ENCODE peak calls at places on chromosomes 4 and X, in seven cellular contexts. I is transverse colon, A is IMR-90, Z is psoas muscle, C is GM13977, G is adrenal gland, B is A549. S is an unnamed sample.

GRCh38 chr4:118353452-118353851 is 649 bp upstream of the PRSS12 start:
- DNase-seq in I (no peak), A (no peak), Z (no peak), C (no peak), G (no peak), B (no peak), S (peak; percentile 14)

GRCh38 chr4:3228881-3229280 is 20.1 kb upstream of the MSANTD1 start:
- DNase-seq in I (no peak), A (no peak), Z (peak; percentile 16), C (no peak), G (no peak), B (no peak), S (no peak)

GRCh38 chr4:121939690-121940089 is 12.2 kb downstream of the TRPC3 start:
- DNase-seq in I (no peak), A (peak; percentile 12), Z (no peak), C (no peak), G (no peak), B (no peak), S (no peak)

GRCh38 chr4:147790412-147790811 is 58.5 kb downstream of the ARHGAP10 start:
- DNase-seq in I (no peak), A (no peak), Z (no peak), C (no peak), G (no peak), B (no peak), S (no peak)

GRCh38 chr4:13558881-13559280 is 14.6 kb upstream of the NKX3-2 start:
- DNase-seq in I (no peak), A (no peak), Z (no peak), C (no peak), G (no peak), B (no peak), S (no peak)

GRCh38 chr4:158410272-158410671 is 111.4 kb upstream of the RXFP1 start:
- DNase-seq in I (no peak), A (peak; percentile 22), Z (no peak), C (no peak), G (no peak), B (no peak), S (no peak)

GRCh38 chr4:107497054-107497453 is 223.0 kb downstream of the PAPSS1 start:
- DNase-seq in I (no peak), A (no peak), Z (no peak), C (no peak), G (no peak), B (no peak), S (no peak)

GRCh38 chrX:20026278-20026677 is 35.4 kb upstream of the BCLAF3 start:
- DNase-seq in I (no peak), A (peak; percentile 60), Z (no peak), C (no peak), G (no peak), B (no peak), S (no peak)

GRCh38 chr4:20618010-20618409 is 82.2 kb upstream of the PACRGL start:
- DNase-seq in I (peak; percentile 45), A (no peak), Z (peak; percentile 54), C (no peak), G (peak; percentile 65), B (no peak), S (no peak)

GRCh38 chr4:40515037-40515397 is 114.6 kb downstream of the RBM47 start:
- DNase-seq in I (no peak), A (peak; percentile 7), Z (no peak), C (no peak), G (no peak), B (no peak), S (no peak)

GRCh38 chr4:169024762-169025161 is 14.7 kb upstream of the CBR4 start:
- DNase-seq in I (no peak), A (peak; percentile 59), Z (no peak), C (peak; percentile 66), G (no peak), B (peak; percentile 21), S (peak; percentile 61)

GRCh38 chrX:20594985-20595384 is 328.3 kb upstream of the RPS6KA3 start:
- DNase-seq in I (no peak), A (no peak), Z (no peak), C (no peak), G (no peak), B (no peak), S (no peak)

GRCh38 chr4:128558896-128559669 is 250.4 kb upstream of the JADE1 start:
- DNase-seq in I (no peak), A (peak; percentile 41), Z (no peak), C (no peak), G (no peak), B (no peak), S (no peak)

GRCh38 chrX:3939967-3940610 is 226.6 kb upstream of the PRKX start:
- DNase-seq in I (no peak), A (peak; percentile 20), Z (no peak), C (peak; percentile 25), G (no peak), B (no peak), S (peak; percentile 6)

GRCh38 chrX:112513154-112513553 is 166.6 kb downstream of the LHFPL1 start:
- DNase-seq in I (no peak), A (peak; percentile 78), Z (no peak), C (no peak), G (no peak), B (no peak), S (no peak)

GRCh38 chr4:52658671-52659015 is 458 bp downstream of the USP46 start:
- DNase-seq in I (no peak), A (no peak), Z (peak; percentile 58), C (no peak), G (no peak), B (peak; percentile 3), S (peak; percentile 56)

GRCh38 chr4:53935780-53936179 is 128.6 kb downstream of the CHIC2 start:
- DNase-seq in I (no peak), A (peak; percentile 84), Z (no peak), C (no peak), G (no peak), B (no peak), S (no peak)

GRCh38 chr4:8352368-8353157 is 83.0 kb downstream of the HTRA3 start:
- DNase-seq in I (peak; percentile 4), A (no peak), Z (no peak), C (no peak), G (no peak), B (no peak), S (no peak)

GRCh38 chrX:135974279-135974856 is 580 bp upstream of the MMGT1 start:
- DNase-seq in I (peak; percentile 82), A (peak; percentile 52), Z (peak; percentile 82), C (peak; percentile 85), G (peak; percentile 75), B (peak; percentile 41), S (peak; percentile 88)

GRCh38 chr4:111839186-111839585 is 306.1 kb upstream of the FAM241A start:
- DNase-seq in I (no peak), A (no peak), Z (no peak), C (no peak), G (no peak), B (no peak), S (no peak)

GRCh38 chr4:13535708-13536361 is 8.5 kb downstream of the NKX3-2 start:
- DNase-seq in I (no peak), A (no peak), Z (no peak), C (peak; percentile 16), G (no peak), B (no peak), S (peak; percentile 18)

GRCh38 chr4:118765399-118765798 is 70.5 kb downstream of the SEC24D start:
- DNase-seq in I (no peak), A (peak; percentile 99), Z (no peak), C (no peak), G (peak; percentile 49), B (peak; percentile 17), S (no peak)

GRCh38 chrX:40852573-40852972 is 117.2 kb upstream of the MED14 start:
- DNase-seq in I (no peak), A (no peak), Z (no peak), C (no peak), G (no peak), B (no peak), S (no peak)

GRCh38 chr4:54837576-54838140 is 179.9 kb downstream of the KIT start:
- DNase-seq in I (no peak), A (no peak), Z (no peak), C (no peak), G (no peak), B (no peak), S (no peak)

GRCh38 chrX:12360991-12361598 is 222.8 kb downstream of the FRMPD4 start:
- DNase-seq in I (no peak), A (peak; percentile 49), Z (no peak), C (no peak), G (no peak), B (no peak), S (no peak)

DNA sequence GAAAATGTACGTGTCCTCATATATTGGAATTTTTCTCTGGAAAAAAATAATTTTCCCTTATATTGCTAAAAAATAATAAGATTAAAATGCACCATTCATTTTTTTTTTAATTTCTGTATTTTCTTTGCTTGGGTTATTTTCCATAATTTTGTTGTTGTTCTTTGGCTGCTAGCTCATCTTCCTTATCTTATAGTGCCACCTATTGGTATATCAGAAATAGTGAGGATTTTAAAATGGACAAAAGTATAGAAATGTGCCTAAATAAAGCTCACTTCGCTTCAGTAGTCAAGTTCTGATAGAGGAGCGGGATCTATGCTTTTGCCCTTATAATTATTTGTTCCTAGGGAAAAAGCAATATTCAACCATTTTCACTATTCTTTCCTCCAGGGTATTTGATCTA is 134.8 kb downstream of the NAP1L3 start:
- DNase-seq in I (no peak), A (no peak), Z (no peak), C (peak; percentile 9), G (no peak), B (peak; percentile 0), S (no peak)
- TF ChIP-seq CTCF in I (no peak), A (peak; percentile 46), Z (no peak), C (peak; percentile 38), G (peak; percentile 50), B (peak; percentile 25), S (no peak)

GRCh38 chr4:6557856-6558255 is 17.1 kb upstream of the MAN2B2 start:
- DNase-seq in I (no peak), A (no peak), Z (peak; percentile 16), C (no peak), G (no peak), B (no peak), S (no peak)
- TF ChIP-seq CTCF in I (no peak), A (no peak), Z (no peak), C (no peak), G (no peak), B (no peak), S (no peak)

DNA sequence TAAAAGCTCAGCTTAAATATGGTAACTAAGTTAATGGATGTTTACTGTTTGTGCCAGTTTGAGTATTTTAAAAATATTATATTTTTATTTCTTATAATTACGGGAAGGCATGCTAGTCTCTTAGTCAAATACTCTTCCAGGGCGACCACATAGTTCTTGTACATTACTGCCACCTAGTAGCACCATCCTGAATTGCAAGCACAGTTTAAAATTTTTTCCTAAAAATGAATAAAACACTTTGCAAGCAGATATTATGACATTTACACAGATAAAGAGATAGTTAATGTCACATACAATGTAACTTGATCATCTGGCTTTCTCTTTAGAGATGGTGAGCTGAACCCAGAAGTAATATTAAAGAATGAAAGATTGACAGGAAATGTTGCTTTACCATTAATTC is 11.5 kb downstream of the NDP start:
- DNase-seq in I (no peak), A (no peak), Z (no peak), C (no peak), G (no peak), B (no peak), S (no peak)
- TF ChIP-seq CTCF in I (no peak), A (peak; percentile 16), Z (peak; percentile 22), C (peak; percentile 31), G (no peak), B (peak; percentile 20), S (no peak)

DNA sequence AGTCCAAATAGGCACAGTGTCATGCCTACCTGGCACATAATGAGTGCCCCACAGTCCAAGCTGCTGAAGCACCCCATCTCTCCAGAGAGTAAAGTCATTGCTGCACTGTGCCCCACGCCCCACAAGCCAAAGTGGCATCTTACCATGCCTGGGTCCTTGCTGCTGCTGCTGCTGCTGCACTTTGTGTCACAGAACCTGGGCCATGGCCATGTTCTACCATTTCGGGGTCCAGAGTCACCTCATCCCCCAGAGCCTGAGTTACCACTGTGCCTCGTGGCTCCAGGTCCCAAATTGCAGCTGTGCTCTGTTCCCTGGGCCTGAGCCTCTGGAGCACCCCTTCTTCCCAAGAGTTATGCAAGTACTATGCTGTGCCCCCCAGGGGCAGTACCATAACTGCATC is 40.5 kb downstream of the SLC10A7 start:
- DNase-seq in I (no peak), A (no peak), Z (no peak), C (no peak), G (no peak), B (no peak), S (no peak)
- TF ChIP-seq CTCF in I (no peak), A (no peak), Z (no peak), C (no peak), G (no peak), B (no peak), S (no peak)

S was measured in GM20000.